ENCODE peak calls at places on chromosomes 7 and 10, in ten cellular contexts. C is K562, H is thyroid gland, U is testis, I is ovary, K is GM12878, N is breast epithelium, O is tibial nerve, A is gastrocnemius medialis, R is suprapubic skin. S is an unnamed sample. For H3K27me3, the result is how much of the 10 kb centered on the place peaks cover.

GRCh38 chr10:89591111-89591795 is 53.8 kb downstream of the PANK1 start:
- DNase-seq in C (no peak), H (peak), U (no peak), I (no peak), K (no peak), N (no peak), O (no peak), A (no peak), R (no peak), S (peak)

GRCh38 chr10:121570316-121570715 is 27.9 kb downstream of the FGFR2 start:
- DNase-seq in C (no peak), H (no peak), U (no peak), I (no peak), K (no peak), N (no peak), O (no peak), A (no peak), R (no peak), S (no peak)

GRCh38 chr10:96073722-96074121 is 30.3 kb downstream of the CCNJ start:
- DNase-seq in C (peak), H (no peak), U (no peak), I (no peak), K (no peak), N (no peak), O (no peak), A (no peak), R (no peak), S (no peak)

GRCh38 chr7:130935564-130936157 is 201.7 kb upstream of the KLF14 start:
- DNase-seq in C (no peak), H (no peak), U (no peak), I (no peak), K (no peak), N (no peak), O (no peak), A (no peak), R (no peak), S (no peak)

GRCh38 chr10:43939939-43940810 is 291.5 kb upstream of the ZNF32 start:
- DNase-seq in C (no peak), H (no peak), U (no peak), I (no peak), K (no peak), N (no peak), O (no peak), A (no peak), R (no peak), S (peak)

GRCh38 chr7:158828343-158829020 is 827 bp downstream of the ESYT2 start:
- DNase-seq in C (peak), H (peak), U (peak), I (peak), K (no peak), N (peak), O (no peak), A (no peak), R (no peak), S (peak)

GRCh38 chr10:99621454-99622246 is 1.4 kb upstream of the SLC25A28 start:
- DNase-seq in C (no peak), H (no peak), U (no peak), I (peak), K (no peak), N (no peak), O (no peak), A (no peak), R (no peak), S (no peak)

GRCh38 chr10:24720096-24720495 is 3.6 kb downstream of the ARHGAP21 start:
- DNase-seq in C (no peak), H (no peak), U (no peak), I (no peak), K (no peak), N (no peak), O (no peak), A (no peak), R (no peak), S (no peak)

GRCh38 chr10:71933651-71934050 is 30.5 kb upstream of the CHST3 start:
- DNase-seq in C (no peak), H (no peak), U (no peak), I (no peak), K (no peak), N (no peak), O (no peak), A (no peak), R (no peak), S (no peak)

GRCh38 chr10:53601260-53601875 is 828.8 kb upstream of the MBL2 start:
- DNase-seq in C (peak), H (no peak), U (no peak), I (no peak), K (no peak), N (no peak), O (no peak), A (no peak), R (no peak), S (no peak)

GRCh38 chr7:114777288-114777687 is 144.6 kb upstream of the MDFIC start:
- DNase-seq in C (no peak), H (no peak), U (no peak), I (no peak), K (no peak), N (no peak), O (no peak), A (no peak), R (no peak), S (no peak)

GRCh38 chr7:139095194-139095659 is 14.3 kb downstream of the ZC3HAV1 start:
- DNase-seq in C (peak), H (no peak), U (peak), I (no peak), K (peak), N (no peak), O (no peak), A (no peak), R (no peak), S (no peak)

GRCh38 chr10:60893231-60893630 is 50.8 kb downstream of the RHOBTB1 start:
- DNase-seq in C (no peak), H (no peak), U (no peak), I (no peak), K (no peak), N (no peak), O (no peak), A (no peak), R (no peak), S (no peak)

GRCh38 chr7:93228302-93228701 is 2.0 kb upstream of the HEPACAM2 start:
- DNase-seq in C (peak), H (no peak), U (no peak), I (no peak), K (peak), N (no peak), O (no peak), A (no peak), R (no peak), S (no peak)

GRCh38 chr7:137195996-137196395 is 147.5 kb downstream of the PTN start:
- DNase-seq in C (no peak), H (no peak), U (no peak), I (no peak), K (no peak), N (no peak), O (no peak), A (no peak), R (no peak), S (no peak)

GRCh38 chr7:12926236-12926635 is 238.8 kb downstream of the ARL4A start:
- DNase-seq in C (no peak), H (no peak), U (no peak), I (no peak), K (no peak), N (no peak), O (no peak), A (no peak), R (no peak), S (no peak)

GRCh38 chr7:112665709-112666108 is 124.5 kb downstream of the TMEM168 start:
- DNase-seq in C (no peak), H (no peak), U (peak), I (no peak), K (no peak), N (no peak), O (no peak), A (no peak), R (no peak), S (no peak)

GRCh38 chr10:112832361-112832878 is 117.6 kb upstream of the TCF7L2 start:
- DNase-seq in C (no peak), H (no peak), U (no peak), I (no peak), K (no peak), N (no peak), O (no peak), A (no peak), R (no peak), S (no peak)

GRCh38 chr10:79387466-79387973 is 40.3 kb downstream of the PPIF start:
- DNase-seq in C (no peak), H (no peak), U (no peak), I (peak), K (no peak), N (no peak), O (peak), A (no peak), R (peak), S (no peak)

GRCh38 chr7:143882611-143883078 is 19.3 kb downstream of the TCAF1 start:
- DNase-seq in C (peak), H (peak), U (peak), I (peak), K (no peak), N (peak), O (peak), A (peak), R (peak), S (peak)

GRCh38 chr7:149824748-149825566 is 13.2 kb upstream of the ZNF862 start:
- DNase-seq in C (peak), H (no peak), U (no peak), I (peak), K (no peak), N (no peak), O (no peak), A (no peak), R (no peak), S (peak)

GRCh38 chr10:128429835-128430513 is 303.8 kb upstream of the MKI67 start:
- DNase-seq in C (no peak), H (no peak), U (no peak), I (no peak), K (no peak), N (no peak), O (no peak), A (no peak), R (no peak), S (no peak)

GRCh38 chr7:114843102-114843501 is 78.8 kb upstream of the MDFIC start:
- DNase-seq in C (no peak), H (no peak), U (no peak), I (no peak), K (no peak), N (no peak), O (no peak), A (no peak), R (no peak), S (no peak)

GRCh38 chr7:23405240-23405618 is 65.1 kb downstream of the IGF2BP3 start:
- DNase-seq in C (no peak), H (no peak), U (no peak), I (no peak), K (no peak), N (no peak), O (no peak), A (no peak), R (no peak), S (no peak)

GRCh38 chr7:127812540-127812939 is 160.5 kb downstream of the SND1 start:
- DNase-seq in C (no peak), H (peak), U (no peak), I (no peak), K (no peak), N (no peak), O (no peak), A (no peak), R (no peak), S (no peak)

GRCh38 chr7:27434729-27435400 is 192.3 kb downstream of the EVX1 start:
- DNase-seq in C (no peak), H (no peak), U (no peak), I (no peak), K (no peak), N (no peak), O (no peak), A (no peak), R (no peak), S (no peak)

GRCh38 chr7:87866089-87866488 is 10.1 kb downstream of the SLC25A40 start:
- DNase-seq in C (no peak), H (no peak), U (no peak), I (no peak), K (no peak), N (no peak), O (no peak), A (no peak), R (no peak), S (no peak)

GRCh38 chr7:103735377-103735776 is 254.1 kb downstream of the RELN start:
- DNase-seq in C (no peak), H (no peak), U (no peak), I (no peak), K (no peak), N (no peak), O (no peak), A (no peak), R (no peak), S (no peak)

GRCh38 chr7:33062782-33063443 is 337 bp upstream of the NT5C3A start:
- DNase-seq in C (peak), H (peak), U (peak), I (peak), K (peak), N (peak), O (peak), A (peak), R (peak), S (peak)
- TF ChIP-seq POLR2A in C (peak), H (no peak), U (peak), I (peak), K (peak), N (no peak), O (peak), A (peak), R (no peak), S (peak)

GRCh38 chr7:25860206-25860881 is 291.7 kb upstream of the NFE2L3 start:
- DNase-seq in C (no peak), H (no peak), U (no peak), I (no peak), K (no peak), N (no peak), O (no peak), A (no peak), R (no peak), S (no peak)
- H3K27me3 ChIP-seq in C (under half), H (half or more), U (under half), I (under half), K (under half), N (under half), O (under half), A (under half), R (half or more), S (half or more)

GRCh38 chr10:127612-128432 is 7.4 kb upstream of the ZMYND11 start:
- DNase-seq in C (no peak), H (no peak), U (no peak), I (no peak), K (peak), N (no peak), O (no peak), A (no peak), R (no peak), S (no peak)
- TF ChIP-seq POLR2A in C (no peak), H (no peak), U (no peak), I (no peak), K (no peak), N (no peak), O (no peak), A (no peak), R (no peak), S (no peak)

GRCh38 chr10:1403508-1404230 is 333.7 kb downstream of the ADARB2 start:
- DNase-seq in C (no peak), H (no peak), U (no peak), I (no peak), K (no peak), N (no peak), O (no peak), A (no peak), R (no peak), S (no peak)

GRCh38 chr10:1402016-1402820 is 335.1 kb downstream of the ADARB2 start:
- DNase-seq in C (no peak), H (no peak), U (peak), I (no peak), K (no peak), N (no peak), O (no peak), A (no peak), R (no peak), S (no peak)

GRCh38 chr10:1401056-1401965 is 336.0 kb downstream of the ADARB2 start:
- DNase-seq in C (no peak), H (no peak), U (peak), I (no peak), K (no peak), N (no peak), O (no peak), A (no peak), R (no peak), S (no peak)

GRCh38 chr10:1404236-1404952 is 332.9 kb downstream of the ADARB2 start:
- DNase-seq in C (no peak), H (no peak), U (no peak), I (no peak), K (no peak), N (no peak), O (no peak), A (no peak), R (no peak), S (no peak)

DNA sequence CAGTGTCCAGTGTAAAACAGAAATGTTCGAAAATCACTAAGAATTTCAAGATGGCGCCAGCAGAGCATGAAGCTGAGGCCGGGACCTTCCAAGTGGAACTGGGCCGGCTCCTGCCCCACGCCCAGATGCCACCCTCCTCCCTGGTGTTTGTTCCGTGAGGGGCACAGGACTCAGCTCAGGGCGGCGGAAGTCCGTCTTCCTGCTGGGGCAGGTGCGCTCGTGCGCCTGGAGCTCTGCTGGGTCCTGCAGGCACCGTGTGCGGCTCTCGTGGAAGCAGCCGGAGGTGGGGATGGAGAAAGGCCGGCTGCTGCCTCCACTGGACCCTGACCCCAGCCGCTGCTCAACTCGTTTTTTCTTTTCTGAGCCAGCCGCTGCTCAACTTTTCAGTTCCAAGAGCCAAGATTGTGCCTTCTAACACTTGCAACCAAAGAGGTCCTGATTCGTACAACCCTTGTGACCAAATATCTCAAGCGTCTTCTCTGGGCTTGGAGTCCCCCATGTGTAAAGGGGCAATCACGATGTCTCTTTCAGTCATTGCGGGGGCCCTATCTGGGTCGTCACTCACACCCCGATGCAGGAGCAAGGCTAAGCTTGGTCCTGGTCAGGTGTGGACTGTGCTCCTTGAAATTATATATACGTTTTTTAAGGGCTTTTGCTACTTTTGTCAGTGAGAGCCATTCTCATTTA is 334.4 kb downstream of the ADARB2 start:
- DNase-seq in C (no peak), H (no peak), U (peak), I (no peak), K (no peak), N (no peak), O (no peak), A (no peak), R (no peak), S (no peak)
- H3K27me3 ChIP-seq in C (half or more), H (under half), U (under half), I (under half), K (under half), N (under half), O (under half), A (under half), R (under half), S (under half)

DNA sequence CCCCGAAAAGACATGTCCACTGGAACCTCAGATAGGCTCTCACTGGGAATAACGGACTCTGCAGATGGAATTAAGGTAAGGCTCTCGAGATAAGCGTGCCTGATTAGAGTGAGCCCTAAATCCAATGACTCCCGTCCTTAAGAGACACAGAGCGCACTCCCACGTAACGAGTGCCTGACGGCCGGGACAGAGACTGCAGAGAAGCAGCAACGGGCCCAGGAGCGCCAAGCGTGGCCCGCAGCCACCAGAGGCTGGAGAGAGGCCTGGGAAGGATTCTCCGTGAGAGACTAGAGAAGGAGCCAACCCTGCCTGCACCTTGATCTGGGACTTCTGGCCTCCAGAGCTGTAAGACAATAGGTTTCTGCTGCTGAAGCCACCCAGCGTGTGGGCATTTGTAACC is 20.0 kb upstream of the TNRC18 start:
- DNase-seq in C (no peak), H (no peak), U (no peak), I (no peak), K (no peak), N (no peak), O (no peak), A (no peak), R (no peak), S (no peak)
- TF ChIP-seq POLR2A in C (no peak), H (no peak), U (no peak), I (no peak), K (no peak), N (no peak), O (no peak), A (no peak), R (no peak), S (no peak)

GRCh38 chr7:1290262-1291039 is 57.8 kb downstream of the UNCX start:
- DNase-seq in C (no peak), H (peak), U (peak), I (peak), K (no peak), N (no peak), O (no peak), A (no peak), R (no peak), S (peak)

GRCh38 chr7:1291846-1292765 is 59.4 kb downstream of the UNCX start:
- DNase-seq in C (no peak), H (no peak), U (no peak), I (no peak), K (no peak), N (no peak), O (no peak), A (no peak), R (no peak), S (no peak)

GRCh38 chr7:1292972-1293830 is 60.5 kb downstream of the UNCX start:
- DNase-seq in C (no peak), H (no peak), U (no peak), I (no peak), K (no peak), N (no peak), O (no peak), A (no peak), R (no peak), S (no peak)

GRCh38 chr7:1289681-1290261 is 57.1 kb downstream of the UNCX start:
- DNase-seq in C (no peak), H (no peak), U (no peak), I (no peak), K (no peak), N (no peak), O (no peak), A (no peak), R (no peak), S (no peak)

GRCh38 chr7:1291040-1291689 is 58.5 kb downstream of the UNCX start:
- DNase-seq in C (no peak), H (no peak), U (no peak), I (no peak), K (no peak), N (no peak), O (no peak), A (no peak), R (no peak), S (no peak)
- H3K27me3 ChIP-seq in C (half or more), H (under half), U (under half), I (under half), K (under half), N (under half), O (under half), A (under half), R (half or more), S (under half)

GRCh38 chr10:6165221-6165725 is 37.5 kb upstream of the PFKFB3 start:
- DNase-seq in C (no peak), H (no peak), U (no peak), I (no peak), K (no peak), N (no peak), O (no peak), A (no peak), R (no peak), S (no peak)
- TF ChIP-seq POLR2A in C (no peak), H (no peak), U (no peak), I (no peak), K (no peak), N (no peak), O (no peak), A (no peak), R (no peak), S (no peak)